ENCODE peak calls at places on chromosomes 1 and 21, in ten cellular contexts. G is stimulated activated CD4-positive, alpha-beta T cell treated with anti-CD3 and anti-CD28 coated beads, Interleukin-2, amount 100 ng/mL, for 24 hours; Q is COLO829; T is T follicular helper cell; J is hepatocyte; R is ELF-1; K is substantia nigra; M is head of caudate nucleus; V is hypothalamus; A is germinal center. S is an unnamed sample.

GRCh38 chr1:168266644-168267186 is 14.0 kb upstream of the TBX19 start:
- DNase-seq in G (no peak), Q (no peak), T (no peak), J (no peak), R (no peak), K (no peak), M (no peak), V (no peak), A (no peak), S (no peak)

GRCh38 chr1:164591858-164592257 is 32.9 kb downstream of the PBX1 start:
- DNase-seq in G (no peak), Q (no peak), T (no peak), J (no peak), R (peak; percentile 82), K (no peak), M (no peak), V (no peak), A (no peak), S (no peak)

GRCh38 chr21:45020629-45021427 is 53.6 kb upstream of the ADARB1 start:
- DNase-seq in G (no peak), Q (no peak), T (no peak), J (no peak), R (no peak), K (no peak), M (no peak), V (no peak), A (no peak), S (no peak)

GRCh38 chr1:167083066-167083682 is 7.0 kb downstream of the GPA33 start:
- DNase-seq in G (no peak), Q (no peak), T (no peak), J (no peak), R (no peak), K (no peak), M (no peak), V (no peak), A (no peak), S (no peak)

GRCh38 chr21:18424250-18424649 is 20.7 kb upstream of the TMPRSS15 start:
- DNase-seq in G (no peak), Q (no peak), T (no peak), J (no peak), R (no peak), K (no peak), M (no peak), V (no peak), A (no peak), S (no peak)

GRCh38 chr1:223748405-223748772 is 36.0 kb downstream of the CAPN2 start:
- DNase-seq in G (no peak), Q (no peak), T (no peak), J (peak; percentile 55), R (peak; percentile 52), K (no peak), M (no peak), V (no peak), A (no peak), S (no peak)

GRCh38 chr1:178644308-178645120 is 80.5 kb upstream of the RALGPS2 start:
- DNase-seq in G (no peak), Q (peak; percentile 77), T (no peak), J (peak; percentile 54), R (no peak), K (peak; percentile 2), M (no peak), V (no peak), A (no peak), S (no peak)

GRCh38 chr1:7380712-7381111 is 390.4 kb upstream of the VAMP3 start:
- DNase-seq in G (no peak), Q (no peak), T (no peak), J (no peak), R (no peak), K (no peak), M (no peak), V (no peak), A (no peak), S (no peak)

GRCh38 chr1:71156633-71157032 is 75.8 kb upstream of the ZRANB2 start:
- DNase-seq in G (no peak), Q (no peak), T (no peak), J (no peak), R (no peak), K (no peak), M (no peak), V (no peak), A (no peak), S (no peak)

GRCh38 chr1:16998589-16998988 is 13.1 kb downstream of the ATP13A2 start:
- DNase-seq in G (no peak), Q (no peak), T (no peak), J (no peak), R (no peak), K (no peak), M (no peak), V (no peak), A (no peak), S (no peak)

GRCh38 chr1:27821761-27822315 is 8.7 kb upstream of the PPP1R8 start:
- DNase-seq in G (no peak), Q (no peak), T (no peak), J (no peak), R (no peak), K (no peak), M (no peak), V (no peak), A (no peak), S (no peak)

GRCh38 chr1:1827456-1827855 is 49.2 kb upstream of the NADK start:
- DNase-seq in G (no peak), Q (no peak), T (no peak), J (no peak), R (no peak), K (no peak), M (no peak), V (no peak), A (no peak), S (no peak)

S was measured in GM13977.